ENCODE peak calls at places on chromosome 11, in five cellular contexts. V, N, Q, T and M are unnamed samples. For H3K4me1, the result is how much of the 10 kb centered on the place peaks cover.

GRCh38 chr11:56841210-56841810 is 92.8 kb upstream of the OR9G4 start:
- DNase-seq in V (no peak), N (no peak), Q (peak), T (peak), M (peak)

GRCh38 chr11:2257023-2257700 is 13.2 kb downstream of the ASCL2 start:
- DNase-seq in V (peak), N (no peak), Q (no peak), T (peak), M (no peak)

GRCh38 chr11:17012712-17013547 is 1.3 kb downstream of the PLEKHA7 start:
- DNase-seq in V (peak), N (no peak), Q (peak), T (peak), M (no peak)

GRCh38 chr11:82250047-82250446 is 483.6 kb downstream of the FAM181B start:
- DNase-seq in V (no peak), N (no peak), Q (no peak), T (no peak), M (no peak)

GRCh38 chr11:37972691-37973090 is 1374.7 kb upstream of the RAG2 start:
- DNase-seq in V (no peak), N (no peak), Q (no peak), T (no peak), M (no peak)

GRCh38 chr11:44883277-44883676 is 67.4 kb downstream of the TP53I11 start:
- DNase-seq in V (no peak), N (no peak), Q (no peak), T (peak), M (no peak)

GRCh38 chr11:76625787-76626186 is 44.8 kb downstream of the LRRC32 start:
- DNase-seq in V (no peak), N (no peak), Q (no peak), T (no peak), M (no peak)

GRCh38 chr11:93559681-93560080 is 16.5 kb upstream of the SMCO4 start:
- DNase-seq in V (no peak), N (no peak), Q (no peak), T (no peak), M (no peak)

GRCh38 chr11:57779275-57779674 is 17.7 kb downstream of the CTNND1 start:
- DNase-seq in V (no peak), N (no peak), Q (peak), T (peak), M (no peak)

GRCh38 chr11:101870510-101870909 is 44.3 kb upstream of the CEP126 start:
- DNase-seq in V (no peak), N (no peak), Q (peak), T (no peak), M (no peak)

GRCh38 chr11:34866375-34866774 is 49.8 kb downstream of the APIP start:
- DNase-seq in V (no peak), N (no peak), Q (peak), T (no peak), M (no peak)

GRCh38 chr11:25566298-25567200 is 765.4 kb upstream of the ANO3 start:
- DNase-seq in V (no peak), N (peak), Q (no peak), T (no peak), M (no peak)

GRCh38 chr11:61959026-61959608 is 8.3 kb downstream of the FTH1 start:
- DNase-seq in V (peak), N (no peak), Q (no peak), T (no peak), M (no peak)

GRCh38 chr11:61482513-61482912 is 26.0 kb upstream of the LRRC10B start:
- DNase-seq in V (no peak), N (no peak), Q (no peak), T (no peak), M (no peak)

GRCh38 chr11:44954051-44954906 is 3.6 kb upstream of the TP53I11 start:
- DNase-seq in V (no peak), N (no peak), Q (no peak), T (no peak), M (no peak)

GRCh38 chr11:69318093-69318420 is 24.1 kb downstream of the MYEOV start:
- DNase-seq in V (no peak), N (no peak), Q (no peak), T (no peak), M (no peak)

GRCh38 chr11:46064221-46064620 is 57.0 kb downstream of the PHF21A start:
- DNase-seq in V (no peak), N (no peak), Q (peak), T (no peak), M (no peak)

GRCh38 chr11:5550440-5551095 is 2.2 kb upstream of the OR52H1 start:
- DNase-seq in V (no peak), N (no peak), Q (peak), T (no peak), M (no peak)

GRCh38 chr11:20132667-20133039 is 27.6 kb downstream of the DBX1 start:
- DNase-seq in V (no peak), N (no peak), Q (no peak), T (no peak), M (no peak)

GRCh38 chr11:7167976-7168740 is 79.4 kb downstream of the RBMXL2 start:
- DNase-seq in V (no peak), N (no peak), Q (no peak), T (no peak), M (no peak)

GRCh38 chr11:1682225-1682901 is 14.6 kb upstream of the KRTAP5-6 start:
- DNase-seq in V (no peak), N (no peak), Q (no peak), T (no peak), M (no peak)

GRCh38 chr11:101126551-101127347 is 2.9 kb downstream of the PGR start:
- DNase-seq in V (no peak), N (peak), Q (no peak), T (no peak), M (no peak)

GRCh38 chr11:74453373-74453975 is 13.9 kb downstream of the KCNE3 start:
- DNase-seq in V (peak), N (peak), Q (peak), T (peak), M (peak)

GRCh38 chr11:20109731-20110445 is 50.4 kb downstream of the DBX1 start:
- DNase-seq in V (no peak), N (no peak), Q (peak), T (no peak), M (no peak)

GRCh38 chr11:78223320-78223954 is 34.7 kb downstream of the USP35 start:
- DNase-seq in V (no peak), N (no peak), Q (no peak), T (no peak), M (no peak)

GRCh38 chr11:10654211-10655150 is 39.1 kb downstream of the IRAG1 start:
- DNase-seq in V (no peak), N (no peak), Q (peak), T (no peak), M (peak)

GRCh38 chr11:14905104-14906033 is 13.3 kb upstream of the CYP2R1 start:
- DNase-seq in V (peak), N (peak), Q (peak), T (peak), M (no peak)

GRCh38 chr11:119800171-119800570 is 71.2 kb upstream of the NECTIN1 start:
- DNase-seq in V (no peak), N (no peak), Q (no peak), T (no peak), M (no peak)

GRCh38 chr11:4191031-4191571 is 96.5 kb downstream of the RRM1 start:
- DNase-seq in V (no peak), N (no peak), Q (no peak), T (peak), M (no peak)

GRCh38 chr11:47980093-47980906 is at the start of gene PTPRJ:
- DNase-seq in V (peak), N (no peak), Q (peak), T (peak), M (no peak)
- H3K27ac ChIP-seq in V (peak), N (peak), Q (peak), T (peak), M (no peak)

GRCh38 chr11:128629516-128630106 is 42.3 kb upstream of the ETS1 start:
- DNase-seq in V (no peak), N (no peak), Q (peak), T (no peak), M (no peak)

GRCh38 chr11:128633384-128633965 is 46.1 kb upstream of the ETS1 start:
- DNase-seq in V (no peak), N (no peak), Q (no peak), T (no peak), M (no peak)

GRCh38 chr11:128634395-128634794 is 47.0 kb upstream of the ETS1 start:
- DNase-seq in V (no peak), N (no peak), Q (no peak), T (no peak), M (no peak)

GRCh38 chr11:128630367-128631230 is 43.2 kb upstream of the ETS1 start:
- DNase-seq in V (peak), N (peak), Q (peak), T (peak), M (peak)

DNA sequence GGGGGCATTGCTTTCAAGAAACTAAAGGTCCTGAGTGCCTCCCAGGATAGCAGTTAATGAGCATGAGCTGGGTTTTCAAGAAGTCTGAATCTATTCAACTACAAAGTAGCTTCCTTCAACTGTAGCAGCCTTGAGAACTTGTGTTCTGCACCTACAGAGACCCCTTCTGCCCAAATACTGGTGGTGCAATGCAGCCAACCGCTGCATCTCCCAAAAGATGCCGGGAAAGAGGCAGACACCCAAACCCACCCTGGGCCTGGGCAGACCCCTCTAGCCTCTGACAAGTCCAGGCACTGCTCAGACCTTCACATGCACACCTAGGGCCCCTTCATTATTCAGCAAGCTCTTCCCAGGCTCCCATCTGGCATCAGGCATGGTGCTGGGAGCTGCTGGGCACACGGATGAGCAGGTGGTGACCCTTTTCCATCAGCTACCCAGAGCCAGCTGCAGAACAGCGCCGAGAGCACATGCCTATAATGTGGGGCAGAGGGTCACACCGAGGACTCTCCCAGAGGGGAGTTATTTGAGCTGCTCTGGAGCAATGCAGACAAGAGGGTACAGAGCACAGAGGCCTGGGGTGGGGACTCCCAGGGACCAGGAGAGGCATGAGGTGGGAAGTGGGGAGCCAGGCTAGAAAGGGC is 44.9 kb upstream of the ETS1 start:
- DNase-seq in V (peak), N (no peak), Q (peak), T (no peak), M (no peak)
- H3K4me1 ChIP-seq in V (under half), N (under half), Q (under half), T (under half), M (under half)

GRCh38 chr11:43578346-43579170 is 102.0 kb upstream of the HSD17B12 start:
- DNase-seq in V (no peak), N (no peak), Q (peak), T (no peak), M (no peak)
- H3K4me3 ChIP-seq in V (peak), N (no peak), Q (peak), T (peak), M (peak)

DNA sequence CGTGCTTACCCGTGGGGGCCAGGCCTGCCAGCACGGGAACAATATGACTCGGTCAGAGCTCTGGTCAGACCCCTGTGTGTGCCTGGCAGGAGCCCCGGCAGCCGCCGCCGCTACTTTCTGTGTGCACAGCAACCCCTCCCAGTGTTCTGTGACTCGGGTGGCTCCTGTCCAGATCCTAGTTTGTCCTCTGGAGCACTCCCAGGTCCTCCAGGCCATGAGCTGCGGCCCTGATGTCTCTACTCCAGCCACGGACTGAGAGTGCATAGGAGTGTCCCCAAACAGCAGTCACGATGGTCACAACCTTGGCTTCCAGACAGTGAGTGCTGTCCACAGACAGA is 3.2 kb downstream of the NDUFS8 start:
- DNase-seq in V (no peak), N (no peak), Q (no peak), T (peak), M (no peak)
- H3K27ac ChIP-seq in V (no peak), N (no peak), Q (no peak), T (peak), M (no peak)

GRCh38 chr11:122751298-122752070 is 86.8 kb upstream of the CRTAM start:
- DNase-seq in V (no peak), N (no peak), Q (peak), T (no peak), M (no peak)
- H3K4me1 ChIP-seq in V (half or more), N (under half), Q (under half), T (under half), M (under half)

DNA sequence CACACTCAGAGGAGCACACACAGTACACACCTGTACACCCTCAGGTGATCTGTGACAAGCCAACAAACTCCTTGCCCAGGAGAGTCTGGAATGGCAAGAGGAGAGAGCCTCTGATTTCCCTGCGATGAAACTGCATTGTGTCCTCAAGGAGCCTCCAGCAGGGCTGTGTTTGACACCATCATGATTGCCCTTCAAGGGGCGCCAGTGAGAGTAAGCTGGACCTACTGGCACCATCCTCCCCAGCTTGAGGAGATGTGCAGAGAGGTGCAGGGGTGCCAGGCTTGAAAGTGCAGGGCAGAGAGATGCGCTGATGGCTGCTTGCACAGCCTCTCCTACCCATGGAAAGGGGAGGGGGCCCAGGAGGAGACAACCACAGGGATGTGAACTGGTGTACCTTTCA is 188.8 kb upstream of the CADM1 start:
- DNase-seq in V (no peak), N (no peak), Q (no peak), T (no peak), M (no peak)
- H3K4me3 ChIP-seq in V (no peak), N (no peak), Q (no peak), T (no peak), M (no peak)

DNA sequence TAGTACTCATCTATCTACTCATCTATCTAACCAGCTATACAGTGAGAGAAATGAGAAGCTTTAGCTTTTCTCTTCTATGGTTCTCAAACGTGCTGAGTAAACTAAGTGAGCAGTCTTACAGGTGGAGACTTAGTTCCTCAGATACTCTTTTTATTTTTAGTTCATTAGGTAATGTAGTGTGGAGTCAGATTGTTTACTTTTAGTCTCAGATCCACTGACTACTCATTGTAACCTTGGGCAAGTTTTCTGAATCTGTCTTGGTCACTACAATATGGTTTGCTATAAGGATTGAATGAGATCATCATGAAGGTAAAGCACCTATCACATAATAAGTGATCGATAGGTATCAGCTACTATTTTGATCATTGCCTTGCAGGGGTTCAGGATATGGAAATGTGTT is 160.1 kb downstream of the RAB38 start:
- DNase-seq in V (no peak), N (no peak), Q (no peak), T (no peak), M (no peak)
- H3K27ac ChIP-seq in V (no peak), N (no peak), Q (no peak), T (no peak), M (no peak)

GRCh38 chr11:96307748-96308133 is 35.3 kb downstream of the MAML2 start:
- DNase-seq in V (no peak), N (no peak), Q (peak), T (no peak), M (no peak)

GRCh38 chr11:96306933-96307747 is 35.9 kb downstream of the MAML2 start:
- DNase-seq in V (no peak), N (peak), Q (peak), T (peak), M (no peak)

GRCh38 chr11:96310236-96310635 is 32.8 kb downstream of the MAML2 start:
- DNase-seq in V (no peak), N (no peak), Q (no peak), T (no peak), M (no peak)

GRCh38 chr11:96309643-96310017 is 33.4 kb downstream of the MAML2 start:
- DNase-seq in V (no peak), N (no peak), Q (no peak), T (no peak), M (no peak)

DNA sequence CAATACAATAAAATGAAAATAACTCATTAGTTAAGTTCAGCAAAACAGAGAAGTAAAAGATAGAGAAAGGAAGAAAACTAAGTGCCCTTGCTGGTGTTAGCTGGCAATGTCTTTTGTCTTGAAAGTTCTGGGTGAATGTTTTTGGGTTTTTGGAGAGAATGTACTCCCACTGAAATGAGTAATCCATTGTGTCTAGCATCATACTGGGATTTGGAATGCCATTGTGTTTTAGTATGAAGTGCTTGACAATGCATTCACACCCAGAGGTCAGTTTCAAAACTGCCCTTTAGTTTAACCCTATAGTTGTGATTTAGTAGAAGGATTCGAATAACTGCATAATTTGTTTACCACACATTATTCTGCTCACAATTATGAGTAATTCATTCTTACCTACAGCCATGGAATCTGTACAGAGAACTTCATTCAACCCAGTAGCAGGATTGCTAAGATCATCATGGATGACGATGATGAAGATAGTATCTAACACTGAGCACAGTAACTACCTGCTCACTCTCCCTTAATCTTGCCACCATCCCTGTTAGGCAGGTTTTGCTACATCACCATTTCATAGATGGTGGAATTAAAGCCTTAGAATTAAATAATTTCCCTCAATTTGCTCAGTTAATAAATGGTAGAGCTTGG is 33.9 kb downstream of the MAML2 start:
- DNase-seq in V (no peak), N (no peak), Q (no peak), T (no peak), M (no peak)
- H3K4me1 ChIP-seq in V (under half), N (half or more), Q (under half), T (half or more), M (under half)